ENCODE peak calls at places on chromosomes 2 and 18, in eight cellular contexts. N, L, M, I, Y, U, E and H are unnamed samples.

GRCh38 chr2:26238301-26238958 is 6.0 kb downstream of the HADHA start:
- DNase-seq in N (no peak), L (no peak), M (no peak), I (peak; percentile 45), Y (no peak), U (no peak), E (no peak), H (no peak)

GRCh38 chr2:218781691-218782528 is at the start of gene CYP27A1:
- DNase-seq in N (peak; percentile 56), L (no peak), M (peak; percentile 81), I (peak; percentile 62), Y (peak; percentile 50), U (no peak), E (no peak), H (no peak)

GRCh38 chr18:2028986-2029385 is 542.3 kb downstream of the METTL4 start:
- DNase-seq in N (no peak), L (no peak), M (no peak), I (no peak), Y (no peak), U (no peak), E (no peak), H (no peak)

GRCh38 chr18:31197676-31198075 is 35.0 kb upstream of the DSC1 start:
- DNase-seq in N (no peak), L (no peak), M (no peak), I (no peak), Y (no peak), U (no peak), E (no peak), H (no peak)

GRCh38 chr18:8264861-8265411 is 344.3 kb upstream of the RAB12 start:
- DNase-seq in N (no peak), L (no peak), M (no peak), I (no peak), Y (peak; percentile 40), U (no peak), E (no peak), H (no peak)

GRCh38 chr2:196681510-196681909 is 42.0 kb downstream of the CCDC150 start:
- DNase-seq in N (no peak), L (no peak), M (no peak), I (no peak), Y (no peak), U (no peak), E (no peak), H (no peak)

GRCh38 chr2:7773362-7773973 is 856.3 kb downstream of the RNF144A start:
- DNase-seq in N (no peak), L (no peak), M (no peak), I (peak; percentile 52), Y (no peak), U (no peak), E (no peak), H (no peak)

GRCh38 chr18:34709631-34710429 is at the start of gene DTNA:
- DNase-seq in N (no peak), L (no peak), M (no peak), I (peak; percentile 97), Y (no peak), U (peak; percentile 83), E (peak; percentile 31), H (no peak)

GRCh38 chr2:195257979-195258378 is 399.0 kb upstream of the SLC39A10 start:
- DNase-seq in N (no peak), L (no peak), M (no peak), I (no peak), Y (no peak), U (no peak), E (no peak), H (no peak)

GRCh38 chr18:3816601-3817363 is 366.8 kb downstream of the TGIF1 start:
- DNase-seq in N (no peak), L (no peak), M (no peak), I (peak; percentile 95), Y (no peak), U (peak; percentile 93), E (no peak), H (no peak)

GRCh38 chr18:21315741-21316187 is 73.7 kb downstream of the GREB1L start:
- DNase-seq in N (no peak), L (no peak), M (no peak), I (no peak), Y (no peak), U (no peak), E (no peak), H (no peak)

GRCh38 chr2:224925822-224926124 is 116.5 kb downstream of the DOCK10 start:
- DNase-seq in N (no peak), L (no peak), M (no peak), I (peak; percentile 79), Y (no peak), U (no peak), E (no peak), H (no peak)

GRCh38 chr2:17877811-17878221 is 651 bp upstream of the KCNS3 start:
- DNase-seq in N (peak; percentile 18), L (no peak), M (no peak), I (peak; percentile 45), Y (no peak), U (no peak), E (no peak), H (no peak)

GRCh38 chr2:120379916-120380893 is 34.3 kb downstream of the INHBB start:
- DNase-seq in N (no peak), L (no peak), M (no peak), I (no peak), Y (no peak), U (no peak), E (no peak), H (no peak)

GRCh38 chr2:182018218-182018617 is 32.6 kb downstream of the PPP1R1C start:
- DNase-seq in N (no peak), L (no peak), M (no peak), I (peak; percentile 41), Y (no peak), U (no peak), E (no peak), H (no peak)

GRCh38 chr2:43129676-43130547 is 96.5 kb downstream of the ZFP36L2 start:
- DNase-seq in N (peak; percentile 51), L (peak; percentile 36), M (peak; percentile 79), I (no peak), Y (no peak), U (no peak), E (no peak), H (no peak)

GRCh38 chr2:98479959-98480524 is 35.4 kb downstream of the INPP4A start:
- DNase-seq in N (peak; percentile 76), L (no peak), M (peak; percentile 84), I (peak; percentile 83), Y (peak; percentile 39), U (no peak), E (no peak), H (no peak)

GRCh38 chr2:232937278-232937906 is 67.3 kb downstream of the SNORC start:
- DNase-seq in N (no peak), L (no peak), M (no peak), I (peak; percentile 78), Y (no peak), U (no peak), E (no peak), H (no peak)

GRCh38 chr2:26971911-26972786 is 1.7 kb downstream of the MAPRE3 start:
- DNase-seq in N (no peak), L (no peak), M (no peak), I (no peak), Y (no peak), U (no peak), E (no peak), H (no peak)

GRCh38 chr2:40450066-40450841 is 1.6 kb downstream of the SLC8A1 start:
- DNase-seq in N (peak; percentile 29), L (no peak), M (peak; percentile 67), I (peak; percentile 67), Y (peak; percentile 37), U (no peak), E (no peak), H (no peak)

GRCh38 chr2:156338578-156338977 is 6.1 kb upstream of the NR4A2 start:
- DNase-seq in N (no peak), L (no peak), M (no peak), I (no peak), Y (no peak), U (no peak), E (no peak), H (no peak)

GRCh38 chr2:8412586-8412985 is 269.3 kb upstream of the ID2 start:
- DNase-seq in N (peak; percentile 27), L (no peak), M (peak; percentile 72), I (peak; percentile 73), Y (peak; percentile 70), U (no peak), E (no peak), H (no peak)

GRCh38 chr18:63314991-63315662 is 4.4 kb downstream of the BCL2 start:
- DNase-seq in N (no peak), L (no peak), M (no peak), I (no peak), Y (no peak), U (no peak), E (no peak), H (no peak)
- H3K4me3 ChIP-seq in N (no peak overlapping the region), L (peak overlapping the region; percentile 46), M (no peak overlapping the region), I (no peak overlapping the region), Y (no peak overlapping the region), U (no peak overlapping the region), E (peak overlapping the region; percentile 44), H (peak overlapping the region; percentile 89)

GRCh38 chr2:129908721-129909373 is 70.6 kb upstream of the RAB6C start:
- DNase-seq in N (no peak), L (no peak), M (no peak), I (no peak), Y (no peak), U (no peak), E (no peak), H (no peak)
- H3K27me3 ChIP-seq in N (peaks cover 4% of the 10 kb centered on the region), L (no peaks in the 10 kb centered on the region), M (no peaks in the 10 kb centered on the region), I (no peaks in the 10 kb centered on the region), Y (no peaks in the 10 kb centered on the region), U (no peaks in the 10 kb centered on the region), E (no peaks in the 10 kb centered on the region), H (no peaks in the 10 kb centered on the region)

DNA sequence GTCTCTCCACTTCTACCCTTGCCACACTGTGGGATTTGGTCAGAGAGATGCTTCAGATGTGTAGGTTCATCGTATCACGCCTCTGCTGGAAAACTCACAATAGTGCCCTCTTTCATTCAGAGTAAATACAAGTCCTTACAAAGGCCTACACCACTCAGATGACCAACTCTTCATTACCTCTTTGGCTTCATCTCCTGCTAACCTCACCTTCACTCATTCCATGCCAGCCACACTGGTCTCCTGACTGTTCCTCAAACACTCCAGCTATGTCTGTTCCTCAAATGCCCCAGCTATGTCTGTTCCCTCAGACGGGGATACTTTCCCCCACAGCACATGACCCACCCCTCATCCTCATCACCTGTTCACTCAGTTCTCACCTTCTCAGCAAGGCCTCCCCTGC is 67.3 kb upstream of the PELI1 start:
- DNase-seq in N (no peak), L (no peak), M (no peak), I (no peak), Y (no peak), U (no peak), E (no peak), H (no peak)
- H3K27ac ChIP-seq in N (peak overlapping the region; percentile 87), L (no peak overlapping the region), M (no peak overlapping the region), I (no peak overlapping the region), Y (no peak overlapping the region), U (no peak overlapping the region), E (no peak overlapping the region), H (no peak overlapping the region)

DNA sequence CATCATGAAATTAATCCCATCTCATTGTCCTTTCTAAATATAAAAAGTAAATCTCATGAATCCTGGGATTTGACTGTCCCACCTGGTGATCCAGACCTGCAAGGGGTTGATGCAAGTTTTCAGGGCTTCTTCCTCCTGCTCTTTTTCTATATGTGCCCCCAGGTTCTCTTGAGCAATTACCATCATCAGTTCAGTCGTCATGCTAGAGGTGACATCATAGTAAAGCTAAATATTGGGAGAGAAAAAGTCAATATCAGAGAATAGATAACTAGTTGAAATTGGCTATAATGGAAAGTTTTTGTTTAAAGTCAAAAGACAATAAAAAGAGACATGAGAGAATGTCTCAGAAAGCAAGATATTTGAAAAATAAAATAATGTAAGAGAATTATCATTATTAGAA is 8.3 kb downstream of the MDH1B start:
- DNase-seq in N (no peak), L (no peak), M (no peak), I (no peak), Y (no peak), U (no peak), E (no peak), H (no peak)
- H3K4me3 ChIP-seq in N (no peak overlapping the region), L (no peak overlapping the region), M (no peak overlapping the region), I (no peak overlapping the region), Y (no peak overlapping the region), U (no peak overlapping the region), E (no peak overlapping the region), H (no peak overlapping the region)